ENCODE peak calls at places on chromosomes 2 and 18, in six cellular contexts. One of them, this sample, is unnamed.

GRCh38 chr2:54015809-54016703 is 45.3 kb upstream of the PSME4 start:
- DNase-seq in GM23338: no peak
- DNase-seq in GM12878: no peak
- DNase-seq in K562: no peak
- DNase-seq in H1: no peak
- DNase-seq in WTC11: no peak
- DNase-seq in this sample: peak

GRCh38 chr2:88658890-88659881 is 31.9 kb upstream of the EIF2AK3 start:
- DNase-seq in GM23338: peak
- DNase-seq in GM12878: no peak
- DNase-seq in K562: peak
- DNase-seq in H1: no peak
- DNase-seq in WTC11: no peak
- DNase-seq in this sample: peak

GRCh38 chr2:231297108-231297908 is 98.2 kb upstream of the B3GNT7 start:
- DNase-seq in GM23338: peak
- DNase-seq in GM12878: peak
- DNase-seq in K562: peak
- DNase-seq in H1: peak
- DNase-seq in WTC11: peak
- DNase-seq in this sample: peak

GRCh38 chr2:108588070-108588668 is 53.9 kb downstream of the LIMS1 start:
- DNase-seq in GM23338: no peak
- DNase-seq in GM12878: no peak
- DNase-seq in K562: peak
- DNase-seq in H1: no peak
- DNase-seq in WTC11: no peak
- DNase-seq in this sample: no peak

GRCh38 chr2:241951920-241952319 is 82.4 kb downstream of the RTP5 start:
- DNase-seq in GM23338: no peak
- DNase-seq in GM12878: no peak
- DNase-seq in K562: no peak
- DNase-seq in H1: no peak
- DNase-seq in WTC11: no peak
- DNase-seq in this sample: no peak

GRCh38 chr2:138395565-138396306 is 105.8 kb upstream of the SPOPL start:
- DNase-seq in GM23338: no peak
- DNase-seq in GM12878: no peak
- DNase-seq in K562: no peak
- DNase-seq in H1: no peak
- DNase-seq in WTC11: no peak
- DNase-seq in this sample: no peak

GRCh38 chr2:23700627-23701026 is 226.3 kb downstream of the ATAD2B start:
- DNase-seq in GM23338: no peak
- DNase-seq in GM12878: no peak
- DNase-seq in K562: no peak
- DNase-seq in H1: no peak
- DNase-seq in WTC11: no peak
- DNase-seq in this sample: no peak

GRCh38 chr2:63842149-63843061 is 709 bp downstream of the UGP2 start:
- DNase-seq in GM23338: no peak
- DNase-seq in GM12878: no peak
- DNase-seq in K562: peak
- DNase-seq in H1: no peak
- DNase-seq in WTC11: no peak
- DNase-seq in this sample: peak

GRCh38 chr2:39696072-39696471 is 30.4 kb downstream of the TMEM178A start:
- DNase-seq in GM23338: peak
- DNase-seq in GM12878: no peak
- DNase-seq in K562: no peak
- DNase-seq in H1: no peak
- DNase-seq in WTC11: no peak
- DNase-seq in this sample: peak
- TF ChIP-seq CREB1 in GM23338: no peak
- TF ChIP-seq CREB1 in GM12878: no peak
- TF ChIP-seq CREB1 in K562: no peak
- TF ChIP-seq CREB1 in H1: no peak
- TF ChIP-seq CREB1 in WTC11: no peak
- TF ChIP-seq CREB1 in this sample: no peak

GRCh38 chr2:168247341-168248305 is at the start of gene STK39:
- DNase-seq in GM23338: peak
- DNase-seq in GM12878: no peak
- DNase-seq in K562: peak
- DNase-seq in H1: peak
- DNase-seq in WTC11: peak
- DNase-seq in this sample: peak
- TF ChIP-seq CREB1 in GM23338: no peak
- TF ChIP-seq CREB1 in GM12878: no peak
- TF ChIP-seq CREB1 in K562: no peak
- TF ChIP-seq CREB1 in H1: no peak
- TF ChIP-seq CREB1 in WTC11: no peak
- TF ChIP-seq CREB1 in this sample: no peak

DNA sequence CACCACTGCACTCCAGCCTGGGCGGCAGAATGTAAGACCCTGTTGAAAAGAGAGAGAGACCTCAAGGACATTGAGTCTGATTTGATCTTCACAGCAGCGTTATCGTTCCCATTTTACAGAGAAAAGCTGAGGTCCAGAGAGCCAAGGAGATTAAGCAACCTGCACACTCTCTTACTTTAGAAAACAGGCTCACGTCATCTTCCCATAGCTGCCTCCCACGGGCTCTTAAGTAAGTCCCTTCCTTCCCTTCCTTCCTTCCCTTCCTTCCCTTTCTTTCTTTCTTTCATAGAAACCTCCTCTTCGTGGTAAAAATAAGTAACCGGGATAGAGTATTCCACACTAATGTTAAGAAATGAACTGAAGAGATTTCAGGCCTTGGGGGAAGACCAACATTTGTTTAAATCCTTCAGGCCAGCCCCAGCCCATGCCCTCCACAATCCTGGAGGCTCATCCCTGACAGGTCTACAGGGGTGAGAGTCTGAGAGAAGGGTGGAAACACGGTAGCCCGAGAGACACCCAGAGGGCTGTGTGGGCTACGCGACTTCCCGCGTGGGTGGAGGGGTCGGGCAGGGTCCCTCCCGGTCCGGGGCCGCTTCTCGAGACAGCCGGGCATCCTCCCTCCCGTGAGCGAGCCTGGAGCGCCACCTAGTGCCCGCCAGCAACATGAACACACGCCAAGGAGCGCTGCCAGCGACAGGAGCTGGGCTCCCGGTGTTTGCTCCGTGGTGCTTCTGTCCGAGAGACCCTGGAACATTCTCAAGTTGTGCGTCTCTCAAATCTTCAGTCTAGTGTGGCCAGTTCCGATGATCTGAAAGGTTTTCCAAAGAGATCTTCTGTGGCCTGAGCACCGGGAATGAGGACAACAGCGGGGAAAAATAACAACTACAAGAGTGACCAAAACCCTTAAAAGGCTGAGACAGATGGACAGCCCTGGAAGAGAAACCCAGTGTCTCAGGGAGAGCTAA is 160.3 kb downstream of the INO80D start:
- DNase-seq in GM23338: peak
- DNase-seq in GM12878: no peak
- DNase-seq in K562: peak
- DNase-seq in H1: peak
- DNase-seq in WTC11: peak
- DNase-seq in this sample: peak
- TF ChIP-seq CREB1 in GM23338: no peak
- TF ChIP-seq CREB1 in GM12878: no peak
- TF ChIP-seq CREB1 in K562: no peak
- TF ChIP-seq CREB1 in H1: no peak
- TF ChIP-seq CREB1 in WTC11: no peak
- TF ChIP-seq CREB1 in this sample: no peak

GRCh38 chr18:12652861-12653401 is 5.0 kb downstream of the SPIRE1 start:
- DNase-seq in GM23338: no peak
- DNase-seq in GM12878: no peak
- DNase-seq in K562: peak
- DNase-seq in H1: no peak
- DNase-seq in WTC11: no peak
- DNase-seq in this sample: peak
- TF ChIP-seq CREB1 in GM23338: no peak
- TF ChIP-seq CREB1 in GM12878: no peak
- TF ChIP-seq CREB1 in K562: no peak
- TF ChIP-seq CREB1 in H1: no peak
- TF ChIP-seq CREB1 in WTC11: no peak
- TF ChIP-seq CREB1 in this sample: no peak

DNA sequence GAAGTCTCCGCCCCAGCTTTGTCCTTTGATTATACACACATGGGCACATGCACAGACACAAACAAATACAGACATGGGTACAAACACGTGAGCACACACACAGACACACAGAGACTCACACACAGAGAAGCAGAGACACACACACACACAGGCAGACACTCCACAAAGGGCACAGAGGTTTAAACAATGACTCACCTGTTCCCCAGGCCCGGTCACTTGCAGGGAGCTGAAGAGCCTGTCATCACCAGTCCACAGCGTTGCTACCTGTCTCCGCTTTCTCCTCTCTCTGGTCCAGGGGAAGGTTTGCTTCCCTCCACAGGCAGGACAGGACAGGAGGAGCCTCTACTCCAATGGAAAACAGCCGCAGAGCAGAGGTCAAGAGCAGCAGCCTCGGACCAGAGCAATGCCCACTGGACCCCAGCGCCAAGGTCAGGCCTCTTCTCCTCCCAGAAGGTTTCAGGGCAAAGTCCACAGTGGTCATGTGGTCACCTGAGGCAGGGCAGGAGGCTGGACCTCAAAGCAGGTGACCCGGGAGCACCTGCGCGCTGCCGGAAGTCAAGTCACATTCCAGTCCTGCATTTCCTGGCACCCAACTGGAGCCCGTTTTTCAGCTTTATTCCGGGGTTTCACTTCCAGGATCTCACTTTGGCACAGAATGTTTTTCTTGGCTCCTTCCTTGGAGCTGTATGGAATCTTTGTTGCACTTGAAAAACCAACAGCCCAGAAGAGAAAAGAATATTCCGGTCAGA is at the start of gene RAB17:
- DNase-seq in GM23338: peak
- DNase-seq in GM12878: no peak
- DNase-seq in K562: no peak
- DNase-seq in H1: no peak
- DNase-seq in WTC11: peak
- DNase-seq in this sample: peak
- TF ChIP-seq CREB1 in GM23338: no peak
- TF ChIP-seq CREB1 in GM12878: no peak
- TF ChIP-seq CREB1 in K562: no peak
- TF ChIP-seq CREB1 in H1: no peak
- TF ChIP-seq CREB1 in WTC11: no peak
- TF ChIP-seq CREB1 in this sample: peak